ENCODE peak calls at places on chromosomes 7 and 10, in eight cellular contexts. W is COLO829, T is caudate nucleus, G is non-pigmented ciliary epithelial cell, C is A549, P is substantia nigra, L is cardiac septum, I is ELR. S is an unnamed sample.

GRCh38 chr7:135925205-135925604 is 52.0 kb downstream of the MTPN start:
- DNase-seq in W (no peak), T (no peak), G (no peak), C (no peak), P (no peak), L (no peak), I (no peak), S (no peak)

GRCh38 chr10:51109821-51110533 is 35.7 kb downstream of the PRKG1 start:
- DNase-seq in W (no peak), T (no peak), G (peak), C (no peak), P (no peak), L (no peak), I (peak), S (no peak)

GRCh38 chr7:57250801-57251200 is 118.6 kb upstream of the ZNF479 start:
- DNase-seq in W (no peak), T (no peak), G (no peak), C (no peak), P (no peak), L (no peak), I (no peak), S (no peak)

GRCh38 chr7:157389951-157390730 is 53.3 kb downstream of the DNAJB6 start:
- DNase-seq in W (no peak), T (no peak), G (no peak), C (no peak), P (no peak), L (peak), I (peak), S (no peak)

GRCh38 chr10:72087392-72087968 is 871 bp downstream of the SPOCK2 start:
- DNase-seq in W (no peak), T (no peak), G (no peak), C (no peak), P (peak), L (peak), I (no peak), S (no peak)

GRCh38 chr7:35022725-35023124 is 14.6 kb downstream of the DPY19L1 start:
- DNase-seq in W (no peak), T (no peak), G (no peak), C (no peak), P (no peak), L (no peak), I (no peak), S (no peak)

GRCh38 chr7:73717991-73718405 is 1.5 kb downstream of the STX1A start:
- DNase-seq in W (no peak), T (no peak), G (peak), C (no peak), P (no peak), L (no peak), I (peak), S (no peak)

GRCh38 chr7:83996879-83997278 is 197.7 kb downstream of the SEMA3A start:
- DNase-seq in W (no peak), T (no peak), G (no peak), C (no peak), P (no peak), L (no peak), I (peak), S (no peak)

GRCh38 chr10:133270204-133270603 is 6.5 kb downstream of the ADAM8 start:
- DNase-seq in W (no peak), T (no peak), G (no peak), C (no peak), P (no peak), L (no peak), I (no peak), S (no peak)

GRCh38 chr7:71384094-71384493 is 252.2 kb downstream of the GALNT17 start:
- DNase-seq in W (no peak), T (no peak), G (no peak), C (no peak), P (no peak), L (peak), I (no peak), S (no peak)

GRCh38 chr7:27153526-27153925 is 1.1 kb upstream of the HOXA3 start:
- DNase-seq in W (no peak), T (no peak), G (no peak), C (no peak), P (no peak), L (no peak), I (no peak), S (no peak)

GRCh38 chr7:85734823-85735222 is 548.0 kb upstream of the SEMA3D start:
- DNase-seq in W (no peak), T (no peak), G (no peak), C (no peak), P (no peak), L (no peak), I (no peak), S (no peak)

GRCh38 chr7:127920787-127921438 is 110.3 kb downstream of the LRRC4 start:
- DNase-seq in W (no peak), T (no peak), G (no peak), C (no peak), P (no peak), L (no peak), I (peak), S (no peak)

GRCh38 chr10:103231047-103231551 is 14.6 kb upstream of the RPEL1 start:
- DNase-seq in W (peak), T (no peak), G (peak), C (peak), P (no peak), L (no peak), I (peak), S (peak)

GRCh38 chr7:15096853-15097252 is 194.3 kb upstream of the DGKB start:
- DNase-seq in W (no peak), T (no peak), G (no peak), C (no peak), P (no peak), L (no peak), I (no peak), S (no peak)

GRCh38 chr7:101172854-101173751 is 7.0 kb downstream of the NAT16 start:
- DNase-seq in W (no peak), T (no peak), G (no peak), C (no peak), P (peak), L (peak), I (peak), S (peak)

GRCh38 chr7:147014596-147014995 is 898.0 kb downstream of the CNTNAP2 start:
- DNase-seq in W (no peak), T (no peak), G (no peak), C (no peak), P (no peak), L (no peak), I (peak), S (no peak)

GRCh38 chr10:77869626-77870420 is 56.7 kb downstream of the DLG5 start:
- DNase-seq in W (no peak), T (no peak), G (no peak), C (no peak), P (no peak), L (no peak), I (no peak), S (no peak)

GRCh38 chr10:74822101-74822500 is 4.3 kb upstream of the KAT6B start:
- DNase-seq in W (no peak), T (no peak), G (no peak), C (no peak), P (no peak), L (no peak), I (no peak), S (no peak)

GRCh38 chr10:33498354-33498753 is 163.9 kb upstream of the NRP1 start:
- DNase-seq in W (no peak), T (no peak), G (no peak), C (no peak), P (no peak), L (no peak), I (no peak), S (no peak)

GRCh38 chr7:17144313-17144712 is 154.1 kb upstream of the AHR start:
- DNase-seq in W (no peak), T (no peak), G (no peak), C (peak), P (no peak), L (no peak), I (peak), S (no peak)

GRCh38 chr7:86668315-86668714 is 24.6 kb downstream of the GRM3 start:
- DNase-seq in W (no peak), T (no peak), G (no peak), C (no peak), P (no peak), L (no peak), I (no peak), S (no peak)

GRCh38 chr7:151426486-151426905 is 13.4 kb downstream of the CRYGN start:
- DNase-seq in W (peak), T (no peak), G (peak), C (peak), P (no peak), L (no peak), I (peak), S (peak)

S was measured in smooth muscle cell of the brain vasculature.